ENCODE peak calls at places on chromosome 13, in six cellular contexts. One of them, this sample, is unnamed.

GRCh38 chr13:75870397-75870801 is 234.3 kb downstream of the LMO7 start:
- DNase-seq in NB4: peak
- DNase-seq in upper lobe of right lung: no peak
- DNase-seq in stimulated activated CD4-positive, alpha-beta T cell treated with anti-CD3 and anti-CD28 coated beads, Interleukin-12 subunit alpha, Interleukin-12 subunit beta, amount 100 ng/mL, for 4 hours: no peak
- DNase-seq in memory B cell: peak
- DNase-seq in left colon: no peak
- DNase-seq in this sample: no peak

GRCh38 chr13:63190742-63191141 is 1775.1 kb upstream of the PCDH20 start:
- DNase-seq in NB4: no peak
- DNase-seq in left colon: no peak
- DNase-seq in memory B cell: no peak
- DNase-seq in stimulated activated CD4-positive, alpha-beta T cell treated with anti-CD3 and anti-CD28 coated beads, Interleukin-12 subunit alpha, Interleukin-12 subunit beta, amount 100 ng/mL, for 4 hours: no peak
- DNase-seq in upper lobe of right lung: no peak
- DNase-seq in this sample: no peak

GRCh38 chr13:46721054-46721453 is 75.9 kb downstream of the ESD start:
- DNase-seq in upper lobe of right lung: no peak
- DNase-seq in memory B cell: peak
- DNase-seq in stimulated activated CD4-positive, alpha-beta T cell treated with anti-CD3 and anti-CD28 coated beads, Interleukin-12 subunit alpha, Interleukin-12 subunit beta, amount 100 ng/mL, for 4 hours: peak
- DNase-seq in left colon: no peak
- DNase-seq in NB4: peak
- DNase-seq in this sample: peak

GRCh38 chr13:84630486-84630885 is 748.2 kb upstream of the SLITRK1 start:
- DNase-seq in upper lobe of right lung: no peak
- DNase-seq in left colon: no peak
- DNase-seq in stimulated activated CD4-positive, alpha-beta T cell treated with anti-CD3 and anti-CD28 coated beads, Interleukin-12 subunit alpha, Interleukin-12 subunit beta, amount 100 ng/mL, for 4 hours: no peak
- DNase-seq in NB4: no peak
- DNase-seq in memory B cell: no peak
- DNase-seq in this sample: no peak

GRCh38 chr13:48233886-48234488 is 981 bp downstream of the ITM2B start:
- DNase-seq in NB4: no peak
- DNase-seq in upper lobe of right lung: no peak
- DNase-seq in stimulated activated CD4-positive, alpha-beta T cell treated with anti-CD3 and anti-CD28 coated beads, Interleukin-12 subunit alpha, Interleukin-12 subunit beta, amount 100 ng/mL, for 4 hours: no peak
- DNase-seq in left colon: no peak
- DNase-seq in memory B cell: no peak
- DNase-seq in this sample: peak

GRCh38 chr13:30561506-30561905 is 56.2 kb upstream of the USPL1 start:
- DNase-seq in upper lobe of right lung: no peak
- DNase-seq in left colon: no peak
- DNase-seq in memory B cell: no peak
- DNase-seq in stimulated activated CD4-positive, alpha-beta T cell treated with anti-CD3 and anti-CD28 coated beads, Interleukin-12 subunit alpha, Interleukin-12 subunit beta, amount 100 ng/mL, for 4 hours: no peak
- DNase-seq in NB4: no peak
- DNase-seq in this sample: no peak

GRCh38 chr13:36090592-36090991 is 40.6 kb downstream of the DCLK1 start:
- DNase-seq in stimulated activated CD4-positive, alpha-beta T cell treated with anti-CD3 and anti-CD28 coated beads, Interleukin-12 subunit alpha, Interleukin-12 subunit beta, amount 100 ng/mL, for 4 hours: no peak
- DNase-seq in NB4: no peak
- DNase-seq in left colon: no peak
- DNase-seq in upper lobe of right lung: no peak
- DNase-seq in memory B cell: no peak
- DNase-seq in this sample: no peak

GRCh38 chr13:86870388-86870966 is 800.7 kb upstream of the SLITRK5 start:
- DNase-seq in left colon: no peak
- DNase-seq in NB4: peak
- DNase-seq in upper lobe of right lung: no peak
- DNase-seq in stimulated activated CD4-positive, alpha-beta T cell treated with anti-CD3 and anti-CD28 coated beads, Interleukin-12 subunit alpha, Interleukin-12 subunit beta, amount 100 ng/mL, for 4 hours: no peak
- DNase-seq in memory B cell: no peak
- DNase-seq in this sample: no peak

GRCh38 chr13:95604534-95604915 is 40.0 kb downstream of the DZIP1 start:
- DNase-seq in upper lobe of right lung: no peak
- DNase-seq in left colon: no peak
- DNase-seq in NB4: no peak
- DNase-seq in stimulated activated CD4-positive, alpha-beta T cell treated with anti-CD3 and anti-CD28 coated beads, Interleukin-12 subunit alpha, Interleukin-12 subunit beta, amount 100 ng/mL, for 4 hours: no peak
- DNase-seq in memory B cell: no peak
- DNase-seq in this sample: no peak

This sample was measured in prostate gland.